ENCODE peak calls at places on chromosomes 1 and 21, in eight cellular contexts. X is vagina, E is tibial nerve, L is adrenal gland, D is IMR-90, T is body of pancreas, O is uterus, U is sigmoid colon. K is an unnamed sample.

GRCh38 chr1:182098301-182098700 is 36.8 kb upstream of the ZNF648 start:
- DNase-seq in X (no peak), E (no peak), L (no peak), D (no peak), T (no peak), O (no peak), U (no peak), K (no peak)

GRCh38 chr1:171583581-171584194 is 38.4 kb upstream of the MYOCOS start:
- DNase-seq in X (no peak), E (no peak), L (no peak), D (peak; percentile 8), T (no peak), O (no peak), U (no peak), K (no peak)

GRCh38 chr21:35198004-35198403 is 148.9 kb upstream of the RUNX1 start:
- DNase-seq in X (no peak), E (no peak), L (no peak), D (peak; percentile 96), T (no peak), O (no peak), U (no peak), K (no peak)

GRCh38 chr1:244861683-244862082 is 2.7 kb downstream of the HNRNPU start:
- DNase-seq in X (no peak), E (no peak), L (no peak), D (no peak), T (no peak), O (no peak), U (no peak), K (peak; percentile 43)

GRCh38 chr1:228060458-228061190 is 21.9 kb upstream of the ARF1 start:
- DNase-seq in X (no peak), E (no peak), L (no peak), D (no peak), T (peak; percentile 48), O (no peak), U (peak; percentile 49), K (no peak)

GRCh38 chr1:17167783-17168479 is 37.0 kb upstream of the PADI1 start:
- DNase-seq in X (peak; percentile 49), E (no peak), L (peak; percentile 80), D (peak; percentile 88), T (peak; percentile 31), O (no peak), U (no peak), K (no peak)

GRCh38 chr1:31029031-31029430 is 36.5 kb downstream of the PUM1 start:
- DNase-seq in X (no peak), E (no peak), L (no peak), D (peak; percentile 38), T (no peak), O (no peak), U (no peak), K (no peak)

GRCh38 chr1:94887603-94888171 is 39.2 kb downstream of the CNN3 start:
- DNase-seq in X (no peak), E (no peak), L (no peak), D (no peak), T (no peak), O (no peak), U (no peak), K (no peak)

GRCh38 chr1:184596950-184597651 is 157.6 kb downstream of the EDEM3 start:
- DNase-seq in X (no peak), E (no peak), L (no peak), D (no peak), T (no peak), O (no peak), U (no peak), K (no peak)

GRCh38 chr1:59013276-59013927 is 229.6 kb upstream of the JUN start:
- DNase-seq in X (no peak), E (peak; percentile 52), L (peak; percentile 72), D (peak; percentile 36), T (peak; percentile 75), O (peak; percentile 69), U (peak; percentile 85), K (no peak)

GRCh38 chr1:24236170-24237045 is 49.3 kb upstream of the IFNLR1 start:
- DNase-seq in X (no peak), E (no peak), L (peak; percentile 28), D (peak; percentile 47), T (peak; percentile 7), O (peak; percentile 72), U (no peak), K (no peak)

GRCh38 chr1:42846257-42847110 is at the start of gene ZNF691:
- DNase-seq in X (no peak), E (peak; percentile 94), L (peak; percentile 96), D (peak; percentile 98), T (peak; percentile 95), O (peak; percentile 96), U (peak; percentile 98), K (peak; percentile 97)
- TF ChIP-seq POLR2A in X (no peak), E (peak; percentile 65), L (peak; percentile 62), D (peak; percentile 44), T (peak; percentile 35), O (peak; percentile 74), U (peak; percentile 39), K (peak; percentile 68)

GRCh38 chr1:67688526-67689219 is 3.7 kb downstream of the GADD45A start:
- DNase-seq in X (no peak), E (no peak), L (no peak), D (no peak), T (no peak), O (no peak), U (no peak), K (peak; percentile 61)
- TF ChIP-seq POLR2A in X (no peak), E (no peak), L (no peak), D (no peak), T (no peak), O (no peak), U (no peak), K (no peak)

DNA sequence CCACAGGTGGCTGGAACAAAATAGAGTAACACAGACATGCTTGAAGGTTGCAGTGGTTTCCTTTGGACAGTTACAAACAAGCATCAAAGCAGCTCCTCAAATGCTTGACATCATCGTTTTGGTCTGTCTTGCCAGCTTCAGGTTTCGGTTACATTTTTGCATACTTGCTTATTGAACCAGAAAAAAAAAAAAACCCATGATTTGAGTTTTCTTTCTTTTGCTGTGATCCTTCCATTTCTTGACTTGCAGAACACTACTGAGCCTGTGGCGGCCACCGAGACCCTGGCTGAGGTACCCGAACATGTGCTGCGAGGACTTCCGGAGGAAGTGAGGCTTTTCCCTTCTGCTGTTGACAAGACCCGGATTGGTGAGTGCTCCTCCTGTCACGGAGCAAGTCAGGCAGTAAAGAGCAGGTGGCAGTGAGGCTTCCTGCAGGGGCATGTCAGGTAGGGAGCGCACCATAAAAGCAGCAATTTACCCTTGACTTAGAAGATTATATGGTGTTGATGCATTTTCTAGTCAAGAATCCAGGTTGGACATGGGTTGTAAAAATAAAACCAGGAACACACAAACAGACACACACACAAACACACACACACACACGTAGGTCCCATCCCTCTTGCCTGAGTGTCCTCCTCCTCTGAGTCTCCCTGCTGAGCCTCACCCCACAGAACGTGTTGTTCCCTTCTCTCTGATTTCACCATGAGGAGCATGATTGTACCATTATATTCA is 30.9 kb downstream of the PRDM2 start:
- DNase-seq in X (no peak), E (peak; percentile 28), L (peak; percentile 13), D (peak; percentile 53), T (peak; percentile 25), O (no peak), U (no peak), K (no peak)
- TF ChIP-seq POLR2A in X (no peak), E (no peak), L (no peak), D (no peak), T (no peak), O (no peak), U (no peak), K (no peak)

GRCh38 chr1:202159534-202160371 is 649 bp downstream of the PTPN7 start:
- DNase-seq in X (no peak), E (no peak), L (no peak), D (no peak), T (no peak), O (no peak), U (no peak), K (peak; percentile 85)
- TF ChIP-seq POLR2A in X (no peak), E (no peak), L (no peak), D (no peak), T (no peak), O (no peak), U (no peak), K (peak; percentile 48)